ENCODE peak calls at places on chromosomes 3 and 15, in seven cellular contexts. T is right lobe of liver, I is IMR-90, Z is heart right ventricle, G is upper lobe of left lung, S is aorta, R is BE2C. V is an unnamed sample. For H3K9me3, the result is how much of the 10 kb centered on the place peaks cover.

GRCh38 chr3:86029590-86029989 is 961.4 kb downstream of the VGLL3 start:
- DNase-seq in T (no peak), I (no peak), Z (no peak), G (no peak), S (no peak), R (no peak), V (no peak)

GRCh38 chr15:82139823-82140268 is 94.0 kb upstream of the MEX3B start:
- DNase-seq in T (no peak), I (peak), Z (no peak), G (no peak), S (no peak), R (no peak), V (no peak)

GRCh38 chr3:22117751-22118346 is 366.8 kb upstream of the ZNF385D start:
- DNase-seq in T (no peak), I (peak), Z (no peak), G (no peak), S (no peak), R (no peak), V (no peak)

GRCh38 chr15:79978694-79979519 is 7.9 kb upstream of the BCL2A1 start:
- DNase-seq in T (no peak), I (peak), Z (no peak), G (no peak), S (no peak), R (no peak), V (no peak)

GRCh38 chr3:122353901-122354401 is 28.9 kb downstream of the CSTA start:
- DNase-seq in T (no peak), I (no peak), Z (no peak), G (no peak), S (no peak), R (no peak), V (no peak)

GRCh38 chr15:90598053-90598577 is 68.4 kb downstream of the CRTC3 start:
- DNase-seq in T (peak), I (no peak), Z (peak), G (peak), S (no peak), R (no peak), V (no peak)

GRCh38 chr15:77642019-77642418 is 9.3 kb upstream of the LINGO1 start:
- DNase-seq in T (no peak), I (no peak), Z (no peak), G (no peak), S (no peak), R (no peak), V (no peak)

GRCh38 chr3:86794336-86795065 is 196.4 kb downstream of the VGLL3 start:
- DNase-seq in T (no peak), I (peak), Z (no peak), G (no peak), S (no peak), R (no peak), V (no peak)

GRCh38 chr3:111695584-111696213 is 100.6 kb upstream of the ZBED2 start:
- DNase-seq in T (no peak), I (peak), Z (no peak), G (no peak), S (no peak), R (no peak), V (no peak)

GRCh38 chr15:31461911-31462480 is 135.4 kb downstream of the KLF13 start:
- DNase-seq in T (no peak), I (no peak), Z (no peak), G (no peak), S (peak), R (no peak), V (no peak)

GRCh38 chr15:27686376-27686775 is 412.7 kb downstream of the OCA2 start:
- DNase-seq in T (no peak), I (peak), Z (no peak), G (no peak), S (no peak), R (no peak), V (no peak)
- H3K9me3 ChIP-seq in T (under half), I (under half), Z (under half), G (under half), S (under half), R (under half), V (under half)

DNA sequence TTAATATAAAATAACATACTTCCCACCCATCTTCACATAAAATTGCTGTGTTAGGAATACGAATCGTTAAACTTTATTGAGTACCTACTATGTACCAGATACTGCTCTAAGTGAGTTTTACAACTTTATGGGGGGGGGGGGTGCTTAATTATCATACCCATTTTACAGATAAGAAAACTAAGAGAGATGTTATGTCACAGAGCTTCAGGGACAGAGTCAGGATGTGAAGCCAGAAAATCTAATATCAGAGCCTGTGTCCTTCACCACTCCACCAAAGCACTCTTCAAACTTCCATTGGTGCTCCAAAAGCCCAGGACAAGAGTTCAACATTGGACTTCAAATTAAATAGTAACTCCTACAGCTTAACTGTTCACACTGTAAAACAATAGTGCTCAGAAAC is 8.6 kb downstream of the LINS1 start:
- DNase-seq in T (no peak), I (no peak), Z (no peak), G (no peak), S (no peak), R (no peak), V (no peak)
- H3K9me3 ChIP-seq in T (under half), I (under half), Z (under half), G (under half), S (under half), R (under half), V (under half)

GRCh38 chr3:138646527-138646926 is 38.0 kb downstream of the FAIM start:
- DNase-seq in T (no peak), I (no peak), Z (no peak), G (no peak), S (no peak), R (no peak), V (no peak)
- H3K9me3 ChIP-seq in T (under half), I (under half), Z (under half), G (under half), S (under half), R (under half), V (under half)

DNA sequence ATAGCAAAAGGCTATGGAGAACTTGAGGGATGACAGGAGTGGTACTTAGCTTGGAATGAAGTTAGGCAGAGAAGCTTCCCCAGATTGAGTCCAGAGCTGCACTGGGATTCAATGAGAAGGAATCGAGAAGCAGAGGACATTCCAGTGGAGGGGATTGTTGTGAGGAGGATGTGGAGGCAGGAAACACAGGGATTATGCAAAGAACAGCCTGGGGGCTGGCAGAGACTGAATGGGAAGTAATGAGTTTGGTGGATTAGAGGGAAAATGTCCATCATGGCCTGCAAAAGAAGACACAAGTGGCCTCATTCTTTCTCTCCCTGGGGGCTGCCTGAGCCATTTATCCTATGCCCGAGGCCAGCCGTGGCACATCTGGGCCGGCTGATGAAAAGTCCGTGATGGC is 20.5 kb upstream of the SCN10A start:
- DNase-seq in T (no peak), I (no peak), Z (no peak), G (peak), S (no peak), R (no peak), V (no peak)
- H3K9me3 ChIP-seq in T (under half), I (under half), Z (under half), G (under half), S (under half), R (under half), V (under half)

GRCh38 chr3:75951941-75952340 is 166.6 kb upstream of the ZNF717 start:
- DNase-seq in T (no peak), I (peak), Z (no peak), G (no peak), S (no peak), R (no peak), V (no peak)
- H3K9me3 ChIP-seq in T (under half), I (under half), Z (under half), G (under half), S (under half), R (under half), V (under half)

DNA sequence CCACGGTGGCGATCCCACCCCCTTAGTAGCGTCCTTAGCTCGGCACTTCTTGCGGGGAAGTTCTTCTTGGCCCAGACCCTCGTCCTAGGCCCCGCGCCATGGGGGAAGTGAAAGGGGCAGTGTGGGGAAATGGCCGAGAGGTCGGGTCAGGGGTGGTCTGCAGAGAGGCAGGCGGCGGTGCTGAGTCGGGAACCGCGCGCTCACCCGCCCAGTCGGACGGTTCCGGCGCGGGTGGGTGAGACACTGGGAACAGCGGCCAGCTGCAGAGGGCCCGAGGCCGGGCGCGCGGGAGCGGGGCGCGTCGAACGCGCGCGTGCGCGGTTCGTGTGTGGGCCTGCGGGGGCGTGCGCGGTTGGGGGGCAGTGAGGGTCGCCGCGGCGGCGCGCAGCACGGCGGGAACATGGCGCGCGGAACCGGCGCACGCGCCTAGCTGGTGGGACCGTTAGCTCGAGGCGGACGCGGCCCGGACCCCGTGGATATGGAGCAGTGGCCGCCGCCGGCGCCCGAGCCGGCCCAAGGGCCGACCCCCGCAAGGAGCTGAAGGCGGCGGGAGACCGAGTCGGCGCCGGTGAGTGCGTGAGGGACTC is 246.9 kb downstream of the GOLGA6L6 start:
- DNase-seq in T (no peak), I (no peak), Z (no peak), G (peak), S (no peak), R (no peak), V (no peak)
- H3K9me3 ChIP-seq in T (under half), I (under half), Z (under half), G (under half), S (under half), R (under half), V (under half)

GRCh38 chr3:76293856-76294255 is 508.5 kb upstream of the ZNF717 start:
- DNase-seq in T (peak), I (no peak), Z (no peak), G (peak), S (no peak), R (no peak), V (no peak)
- H3K9me3 ChIP-seq in T (under half), I (under half), Z (under half), G (under half), S (under half), R (under half), V (under half)

V was measured in T-helper 17 cell.